ENCODE peak calls at places on chromosomes 7 and 10, in four cellular contexts. U is lower lobe of right lung, O is prostate gland, M is transverse colon. R is an unnamed sample. For H3K27me3, the result is how much of the 10 kb centered on the place peaks cover.

GRCh38 chr7:131164025-131164899 is 163.4 kb upstream of the MKLN1 start:
- DNase-seq in U (no peak), O (no peak), M (no peak), R (no peak)

GRCh38 chr10:124058346-124059003 is 34.9 kb downstream of the CHST15 start:
- DNase-seq in U (no peak), O (no peak), M (no peak), R (no peak)

GRCh38 chr7:73451780-73452398 is 18.3 kb downstream of the FZD9 start:
- DNase-seq in U (no peak), O (no peak), M (no peak), R (no peak)

GRCh38 chr10:75662715-75663114 is 231.3 kb downstream of the LRMDA start:
- DNase-seq in U (no peak), O (peak), M (peak), R (no peak)

GRCh38 chr10:11793762-11794479 is 29.2 kb upstream of the PROSER2 start:
- DNase-seq in U (no peak), O (no peak), M (no peak), R (no peak)

GRCh38 chr10:43585046-43585445 is 10.6 kb upstream of the ZNF239 start:
- DNase-seq in U (no peak), O (no peak), M (no peak), R (no peak)

GRCh38 chr7:192035-192649 is at the start of gene FAM20C:
- DNase-seq in U (peak), O (peak), M (peak), R (no peak)

GRCh38 chr7:42745357-42746022 is 166.4 kb downstream of the C7orf25 start:
- DNase-seq in U (no peak), O (no peak), M (peak), R (no peak)

GRCh38 chr10:48288661-48289060 is 14.2 kb upstream of the FRMPD2 start:
- DNase-seq in U (no peak), O (no peak), M (no peak), R (no peak)

GRCh38 chr10:93461807-93462178 is 20.3 kb downstream of the MYOF start:
- DNase-seq in U (no peak), O (no peak), M (no peak), R (no peak)

GRCh38 chr10:1411451-1411850 is 325.9 kb downstream of the ADARB2 start:
- DNase-seq in U (no peak), O (no peak), M (no peak), R (no peak)

GRCh38 chr7:55420535-55420934 is 55.4 kb downstream of the LANCL2 start:
- DNase-seq in U (no peak), O (no peak), M (no peak), R (no peak)

GRCh38 chr7:43572516-43573049 is 10.3 kb upstream of the STK17A start:
- DNase-seq in U (no peak), O (no peak), M (peak), R (no peak)

GRCh38 chr10:118173326-118173725 is 126.6 kb upstream of the RAB11FIP2 start:
- DNase-seq in U (no peak), O (no peak), M (no peak), R (no peak)

GRCh38 chr7:154910125-154910524 is 92.8 kb downstream of the PAXIP1 start:
- DNase-seq in U (no peak), O (no peak), M (no peak), R (no peak)

GRCh38 chr7:138919256-138919655 is 61.9 kb downstream of the KIAA1549 start:
- DNase-seq in U (no peak), O (no peak), M (no peak), R (no peak)

GRCh38 chr7:47390914-47391313 is 191.0 kb downstream of the TNS3 start:
- DNase-seq in U (no peak), O (no peak), M (no peak), R (no peak)
- TF ChIP-seq CTCF in U (no peak), O (no peak), M (no peak), R (no peak)

GRCh38 chr10:29517352-29517923 is 117.3 kb downstream of the SVIL start:
- DNase-seq in U (no peak), O (no peak), M (peak), R (no peak)

GRCh38 chr10:29524720-29525119 is 110.1 kb downstream of the SVIL start:
- DNase-seq in U (no peak), O (no peak), M (no peak), R (no peak)

GRCh38 chr10:29524294-29524693 is 110.5 kb downstream of the SVIL start:
- DNase-seq in U (no peak), O (no peak), M (peak), R (no peak)

GRCh38 chr10:29522038-29522855 is 112.5 kb downstream of the SVIL start:
- DNase-seq in U (no peak), O (no peak), M (peak), R (no peak)

GRCh38 chr10:29519670-29520069 is 115.1 kb downstream of the SVIL start:
- DNase-seq in U (no peak), O (no peak), M (no peak), R (no peak)
- H3K4me3 ChIP-seq in U (no peak), O (no peak), M (no peak), R (no peak)

DNA sequence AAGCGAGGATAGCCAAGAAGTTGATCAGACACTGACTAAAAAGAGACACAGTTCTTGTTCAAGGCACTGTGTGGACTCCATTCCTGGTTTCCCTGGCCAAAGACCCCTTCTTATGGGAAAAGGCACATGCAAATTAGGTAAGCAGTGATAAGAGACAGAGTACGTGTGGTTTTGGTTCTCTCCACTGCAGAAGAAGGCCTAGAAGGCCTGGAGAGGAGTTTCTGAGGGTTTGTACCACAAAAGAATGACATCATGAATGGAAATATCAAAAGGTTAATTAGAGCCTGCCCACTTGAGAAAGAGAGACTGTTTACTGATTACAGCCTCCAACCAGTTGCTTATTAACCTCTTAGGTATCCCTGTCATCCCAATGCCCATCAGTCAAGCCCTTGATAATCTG is 137.5 kb downstream of the ZNF365 start:
- DNase-seq in U (no peak), O (no peak), M (no peak), R (no peak)
- H3K27me3 ChIP-seq in U (under half), O (under half), M (under half), R (under half)

GRCh38 chr7:98493379-98493778 is 92.5 kb upstream of the BAIAP2L1 start:
- DNase-seq in U (no peak), O (no peak), M (no peak), R (no peak)
- TF ChIP-seq CTCF in U (no peak), O (no peak), M (no peak), R (no peak)

GRCh38 chr10:70770001-70770400 is 15.2 kb downstream of the TBATA start:
- DNase-seq in U (no peak), O (no peak), M (no peak), R (no peak)
- H3K4me3 ChIP-seq in U (no peak), O (no peak), M (no peak), R (no peak)

GRCh38 chr7:45155357-45155900 is 2.2 kb upstream of the RAMP3 start:
- DNase-seq in U (no peak), O (no peak), M (no peak), R (no peak)

GRCh38 chr7:45156516-45157272 is 897 bp upstream of the RAMP3 start:
- DNase-seq in U (no peak), O (no peak), M (no peak), R (no peak)

GRCh38 chr7:45157653-45158401 is at the start of gene RAMP3:
- DNase-seq in U (no peak), O (no peak), M (no peak), R (no peak)

GRCh38 chr7:45155941-45156340 is 1.6 kb upstream of the RAMP3 start:
- DNase-seq in U (no peak), O (no peak), M (no peak), R (no peak)

GRCh38 chr7:45157286-45157652 is 322 bp upstream of the RAMP3 start:
- DNase-seq in U (no peak), O (no peak), M (no peak), R (no peak)
- H3K27me3 ChIP-seq in U (under half), O (under half), M (under half), R (under half)

GRCh38 chr7:47795631-47796030 is 152.6 kb downstream of the PKD1L1 start:
- DNase-seq in U (no peak), O (no peak), M (no peak), R (no peak)

GRCh38 chr7:47791682-47792081 is 156.6 kb downstream of the PKD1L1 start:
- DNase-seq in U (no peak), O (no peak), M (no peak), R (no peak)

GRCh38 chr7:47794016-47794415 is 154.2 kb downstream of the PKD1L1 start:
- DNase-seq in U (no peak), O (no peak), M (no peak), R (no peak)

GRCh38 chr7:47796347-47796746 is 151.9 kb downstream of the PKD1L1 start:
- DNase-seq in U (no peak), O (no peak), M (no peak), R (no peak)

GRCh38 chr7:47792521-47793121 is 155.6 kb downstream of the PKD1L1 start:
- DNase-seq in U (no peak), O (no peak), M (no peak), R (no peak)
- TF ChIP-seq CTCF in U (peak), O (peak), M (peak), R (peak)

DNA sequence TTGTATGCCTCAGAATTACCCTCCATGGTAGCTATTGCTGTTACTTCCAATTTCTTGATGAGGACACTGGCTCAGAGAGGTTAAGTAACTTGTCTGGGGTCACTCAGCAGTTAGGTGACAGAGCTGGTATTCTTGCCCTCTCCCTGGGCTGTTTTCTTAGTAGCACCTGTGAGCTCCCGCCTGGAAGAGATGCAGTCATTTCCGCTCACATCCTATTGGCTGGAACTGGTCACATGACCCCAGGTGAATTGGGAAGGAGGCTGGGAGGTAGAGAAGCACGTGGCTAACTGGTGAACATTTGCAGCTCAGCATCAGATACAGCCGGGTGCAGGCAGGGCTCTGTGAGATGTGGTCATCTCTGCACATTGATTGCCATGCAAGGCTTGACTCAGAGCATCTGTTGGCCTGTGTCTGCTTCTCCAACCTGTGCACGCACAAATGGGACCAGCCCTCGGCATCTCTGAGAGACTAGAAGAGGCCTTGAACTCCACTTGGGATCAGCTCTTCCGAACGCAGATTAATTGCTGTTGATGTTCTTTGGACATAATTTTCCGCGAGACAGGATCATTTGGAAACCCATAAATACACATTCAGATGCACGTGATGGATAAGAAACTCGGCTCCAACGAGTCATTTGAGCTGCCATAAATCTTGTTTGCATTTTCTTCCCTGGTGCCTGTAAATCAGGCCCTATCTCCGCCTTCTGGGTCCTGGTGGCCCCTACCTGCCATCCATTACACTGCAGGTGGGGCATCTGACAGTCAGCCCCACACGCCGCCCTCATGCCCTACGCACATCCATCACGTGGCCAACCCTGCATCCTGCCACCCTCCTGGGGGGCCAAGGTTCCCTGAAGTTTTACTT is 42.8 kb downstream of the MYL10 start:
- DNase-seq in U (no peak), O (no peak), M (peak), R (no peak)
- H3K4me3 ChIP-seq in U (no peak), O (no peak), M (no peak), R (no peak)

GRCh38 chr7:30687604-30688003 is 5.3 kb upstream of the CRHR2 start:
- DNase-seq in U (no peak), O (no peak), M (no peak), R (no peak)

GRCh38 chr7:30690011-30690410 is 7.8 kb upstream of the CRHR2 start:
- DNase-seq in U (no peak), O (no peak), M (no peak), R (no peak)

GRCh38 chr7:30692882-30693281 is 10.6 kb upstream of the CRHR2 start:
- DNase-seq in U (no peak), O (no peak), M (no peak), R (no peak)

GRCh38 chr7:30692438-30692837 is 10.2 kb upstream of the CRHR2 start:
- DNase-seq in U (no peak), O (no peak), M (no peak), R (no peak)

GRCh38 chr7:30688718-30689221 is 6.5 kb upstream of the CRHR2 start:
- DNase-seq in U (no peak), O (no peak), M (peak), R (no peak)
- H3K27me3 ChIP-seq in U (under half), O (under half), M (under half), R (under half)

R was measured in GM06990.